ENCODE peak calls at places on chromosomes 7 and 10, in seven cellular contexts. One of them, this sample, is unnamed.

GRCh38 chr7:16512097-16512496 is 14.5 kb upstream of the LRRC72 start:
- DNase-seq in B cell: no peak
- DNase-seq in AG04450: no peak
- DNase-seq in colonic mucosa: no peak
- DNase-seq in right atrium auricular region: no peak
- DNase-seq in glutamatergic neuron: no peak
- DNase-seq in Calu3: no peak
- DNase-seq in this sample: no peak

GRCh38 chr10:22325272-22325947 is 4.5 kb downstream of the BMI1 start:
- DNase-seq in B cell: peak
- DNase-seq in AG04450: peak
- DNase-seq in colonic mucosa: peak
- DNase-seq in right atrium auricular region: peak
- DNase-seq in glutamatergic neuron: peak
- DNase-seq in Calu3: peak
- DNase-seq in this sample: peak

GRCh38 chr10:86311176-86311575 is 55.4 kb downstream of the GRID1 start:
- DNase-seq in B cell: no peak
- DNase-seq in AG04450: no peak
- DNase-seq in colonic mucosa: no peak
- DNase-seq in right atrium auricular region: no peak
- DNase-seq in glutamatergic neuron: peak
- DNase-seq in Calu3: no peak
- DNase-seq in this sample: no peak

GRCh38 chr7:47940482-47941001 is 7.7 kb downstream of the PKD1L1 start:
- DNase-seq in B cell: no peak
- DNase-seq in AG04450: peak
- DNase-seq in colonic mucosa: peak
- DNase-seq in right atrium auricular region: peak
- DNase-seq in glutamatergic neuron: no peak
- DNase-seq in Calu3: no peak
- DNase-seq in this sample: no peak

GRCh38 chr10:86734209-86734988 is 22.0 kb upstream of the BMPR1A start:
- DNase-seq in B cell: no peak
- DNase-seq in AG04450: no peak
- DNase-seq in colonic mucosa: no peak
- DNase-seq in right atrium auricular region: no peak
- DNase-seq in glutamatergic neuron: no peak
- DNase-seq in Calu3: no peak
- DNase-seq in this sample: no peak

GRCh38 chr7:134298902-134299683 is 17.6 kb downstream of the SLC35B4 start:
- DNase-seq in B cell: no peak
- DNase-seq in AG04450: peak
- DNase-seq in colonic mucosa: peak
- DNase-seq in right atrium auricular region: no peak
- DNase-seq in glutamatergic neuron: no peak
- DNase-seq in Calu3: no peak
- DNase-seq in this sample: no peak

GRCh38 chr7:152025077-152025936 is at the start of gene GALNT11:
- DNase-seq in B cell: peak
- DNase-seq in AG04450: peak
- DNase-seq in colonic mucosa: peak
- DNase-seq in right atrium auricular region: peak
- DNase-seq in glutamatergic neuron: peak
- DNase-seq in Calu3: peak
- DNase-seq in this sample: peak

GRCh38 chr7:38658916-38659315 is 27.7 kb upstream of the AMPH start:
- DNase-seq in B cell: no peak
- DNase-seq in AG04450: no peak
- DNase-seq in colonic mucosa: no peak
- DNase-seq in right atrium auricular region: no peak
- DNase-seq in glutamatergic neuron: no peak
- DNase-seq in Calu3: no peak
- DNase-seq in this sample: no peak

GRCh38 chr10:43249151-43249961 is 17.5 kb downstream of the RASGEF1A start:
- DNase-seq in B cell: no peak
- DNase-seq in AG04450: no peak
- DNase-seq in colonic mucosa: no peak
- DNase-seq in right atrium auricular region: peak
- DNase-seq in glutamatergic neuron: no peak
- DNase-seq in Calu3: no peak
- DNase-seq in this sample: no peak

GRCh38 chr7:105890290-105890997 is 14.0 kb upstream of the ATXN7L1 start:
- DNase-seq in B cell: no peak
- DNase-seq in AG04450: no peak
- DNase-seq in colonic mucosa: no peak
- DNase-seq in right atrium auricular region: no peak
- DNase-seq in glutamatergic neuron: no peak
- DNase-seq in Calu3: no peak
- DNase-seq in this sample: no peak

GRCh38 chr10:27911006-27911405 is 87.9 kb downstream of the ODAD2 start:
- DNase-seq in B cell: no peak
- DNase-seq in AG04450: no peak
- DNase-seq in colonic mucosa: no peak
- DNase-seq in right atrium auricular region: no peak
- DNase-seq in glutamatergic neuron: no peak
- DNase-seq in Calu3: no peak
- DNase-seq in this sample: no peak

GRCh38 chr10:4331150-4331549 is 494.9 kb upstream of the AKR1E2 start:
- DNase-seq in B cell: no peak
- DNase-seq in AG04450: no peak
- DNase-seq in colonic mucosa: no peak
- DNase-seq in right atrium auricular region: no peak
- DNase-seq in glutamatergic neuron: no peak
- DNase-seq in Calu3: no peak
- DNase-seq in this sample: no peak

GRCh38 chr7:92557249-92557648 is 28.7 kb downstream of the RBM48 start:
- DNase-seq in B cell: no peak
- DNase-seq in AG04450: no peak
- DNase-seq in colonic mucosa: no peak
- DNase-seq in right atrium auricular region: no peak
- DNase-seq in glutamatergic neuron: no peak
- DNase-seq in Calu3: no peak
- DNase-seq in this sample: no peak

GRCh38 chr7:83005410-83005809 is 157.3 kb downstream of the PCLO start:
- DNase-seq in B cell: no peak
- DNase-seq in AG04450: no peak
- DNase-seq in colonic mucosa: no peak
- DNase-seq in right atrium auricular region: no peak
- DNase-seq in glutamatergic neuron: no peak
- DNase-seq in Calu3: no peak
- DNase-seq in this sample: no peak

GRCh38 chr10:12975266-12975665 is 26.2 kb downstream of the CCDC3 start:
- DNase-seq in B cell: no peak
- DNase-seq in AG04450: no peak
- DNase-seq in colonic mucosa: no peak
- DNase-seq in right atrium auricular region: no peak
- DNase-seq in glutamatergic neuron: no peak
- DNase-seq in Calu3: peak
- DNase-seq in this sample: no peak

GRCh38 chr10:50367732-50368131 is 116.4 kb upstream of the ASAH2 start:
- DNase-seq in B cell: no peak
- DNase-seq in AG04450: no peak
- DNase-seq in colonic mucosa: peak
- DNase-seq in right atrium auricular region: no peak
- DNase-seq in glutamatergic neuron: no peak
- DNase-seq in Calu3: peak
- DNase-seq in this sample: no peak

GRCh38 chr10:80755893-80756292 is 218.2 kb downstream of the SH2D4B start:
- DNase-seq in B cell: no peak
- DNase-seq in AG04450: no peak
- DNase-seq in colonic mucosa: no peak
- DNase-seq in right atrium auricular region: no peak
- DNase-seq in glutamatergic neuron: no peak
- DNase-seq in Calu3: no peak
- DNase-seq in this sample: no peak

GRCh38 chr7:29622335-29623265 is 59.0 kb downstream of the PRR15 start:
- DNase-seq in B cell: no peak
- DNase-seq in AG04450: peak
- DNase-seq in colonic mucosa: no peak
- DNase-seq in right atrium auricular region: no peak
- DNase-seq in glutamatergic neuron: no peak
- DNase-seq in Calu3: peak
- DNase-seq in this sample: no peak

GRCh38 chr7:44852590-44852989 is 4.7 kb upstream of the H2AZ2 start:
- DNase-seq in B cell: no peak
- DNase-seq in AG04450: no peak
- DNase-seq in colonic mucosa: no peak
- DNase-seq in right atrium auricular region: no peak
- DNase-seq in glutamatergic neuron: no peak
- DNase-seq in Calu3: no peak
- DNase-seq in this sample: no peak

GRCh38 chr10:13928362-13928921 is 341.7 kb downstream of the PRPF18 start:
- DNase-seq in B cell: no peak
- DNase-seq in AG04450: no peak
- DNase-seq in colonic mucosa: no peak
- DNase-seq in right atrium auricular region: no peak
- DNase-seq in glutamatergic neuron: no peak
- DNase-seq in Calu3: no peak
- DNase-seq in this sample: no peak

GRCh38 chr7:127393370-127394058 is 1.0 kb upstream of the ZNF800 start:
- DNase-seq in B cell: no peak
- DNase-seq in AG04450: no peak
- DNase-seq in colonic mucosa: no peak
- DNase-seq in right atrium auricular region: peak
- DNase-seq in glutamatergic neuron: no peak
- DNase-seq in Calu3: no peak
- DNase-seq in this sample: no peak

GRCh38 chr7:127391591-127392181 is 822 bp downstream of the ZNF800 start:
- DNase-seq in B cell: peak
- DNase-seq in AG04450: no peak
- DNase-seq in colonic mucosa: peak
- DNase-seq in right atrium auricular region: peak
- DNase-seq in glutamatergic neuron: peak
- DNase-seq in Calu3: peak
- DNase-seq in this sample: peak

GRCh38 chr7:127392566-127393369 is at the start of gene ZNF800:
- DNase-seq in B cell: peak
- DNase-seq in AG04450: peak
- DNase-seq in colonic mucosa: peak
- DNase-seq in right atrium auricular region: peak
- DNase-seq in glutamatergic neuron: peak
- DNase-seq in Calu3: peak
- DNase-seq in this sample: peak

GRCh38 chr7:127392182-127392565 is 334 bp downstream of the ZNF800 start:
- DNase-seq in B cell: peak
- DNase-seq in AG04450: no peak
- DNase-seq in colonic mucosa: peak
- DNase-seq in right atrium auricular region: no peak
- DNase-seq in glutamatergic neuron: peak
- DNase-seq in Calu3: peak
- DNase-seq in this sample: peak

DNA sequence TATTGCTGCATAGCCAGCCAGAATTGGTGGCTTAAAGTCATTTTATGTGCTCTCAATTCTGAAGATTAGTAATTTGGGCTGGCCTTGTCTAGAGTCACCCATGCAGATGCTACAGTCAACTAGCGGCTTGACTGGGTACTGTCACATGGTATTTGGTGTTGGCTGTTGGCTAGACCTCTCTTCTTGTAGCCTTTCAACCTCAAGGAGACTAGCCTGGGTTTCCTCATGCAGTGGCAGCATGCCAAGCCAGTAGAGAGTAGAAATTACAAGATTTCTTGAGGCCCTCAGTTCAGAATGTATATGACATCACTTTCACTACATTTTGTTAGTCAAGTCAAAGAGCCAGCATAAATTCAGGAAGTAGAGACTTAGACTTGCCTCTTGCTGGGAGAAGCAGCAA is 3.7 kb upstream of the ZNF800 start:
- DNase-seq in B cell: peak
- DNase-seq in AG04450: no peak
- DNase-seq in colonic mucosa: no peak
- DNase-seq in right atrium auricular region: no peak
- DNase-seq in glutamatergic neuron: no peak
- DNase-seq in Calu3: no peak
- DNase-seq in this sample: peak
- TF ChIP-seq CTCF in B cell: no peak
- TF ChIP-seq CTCF in AG04450: peak
- TF ChIP-seq CTCF in colonic mucosa: no peak
- TF ChIP-seq CTCF in right atrium auricular region: no peak
- TF ChIP-seq CTCF in glutamatergic neuron: no peak
- TF ChIP-seq CTCF in Calu3: no peak
- TF ChIP-seq CTCF in this sample: no peak

DNA sequence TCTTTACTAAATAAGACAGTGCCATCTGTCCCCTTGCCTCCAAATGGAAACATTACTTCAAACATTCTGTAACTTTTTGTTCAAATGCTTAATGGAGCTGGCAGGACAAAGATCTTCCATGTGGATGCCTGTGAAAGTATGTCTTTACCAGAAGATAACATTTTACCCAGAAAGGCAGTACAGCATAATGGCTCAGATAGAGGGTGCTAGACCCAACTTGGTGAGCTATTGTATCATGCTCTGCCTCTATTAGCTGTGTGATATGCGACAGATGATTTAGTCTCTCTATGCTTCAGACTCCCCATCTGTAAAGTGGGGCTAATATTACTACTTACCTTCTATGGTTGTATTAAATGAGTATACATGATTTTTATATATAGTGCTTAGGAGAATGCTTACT is 8.8 kb upstream of the SMKR1 start:
- DNase-seq in B cell: peak
- DNase-seq in AG04450: no peak
- DNase-seq in colonic mucosa: no peak
- DNase-seq in right atrium auricular region: no peak
- DNase-seq in glutamatergic neuron: no peak
- DNase-seq in Calu3: no peak
- DNase-seq in this sample: no peak
- TF ChIP-seq CTCF in B cell: no peak
- TF ChIP-seq CTCF in AG04450: peak
- TF ChIP-seq CTCF in colonic mucosa: no peak
- TF ChIP-seq CTCF in right atrium auricular region: no peak
- TF ChIP-seq CTCF in glutamatergic neuron: no peak
- TF ChIP-seq CTCF in Calu3: no peak
- TF ChIP-seq CTCF in this sample: peak

GRCh38 chr10:31709028-31709427 is 219.6 kb downstream of the ARHGAP12 start:
- DNase-seq in B cell: no peak
- DNase-seq in AG04450: no peak
- DNase-seq in colonic mucosa: no peak
- DNase-seq in right atrium auricular region: no peak
- DNase-seq in glutamatergic neuron: no peak
- DNase-seq in Calu3: no peak
- DNase-seq in this sample: no peak
- TF ChIP-seq CTCF in B cell: no peak
- TF ChIP-seq CTCF in AG04450: peak
- TF ChIP-seq CTCF in colonic mucosa: no peak
- TF ChIP-seq CTCF in right atrium auricular region: no peak
- TF ChIP-seq CTCF in glutamatergic neuron: no peak
- TF ChIP-seq CTCF in Calu3: no peak
- TF ChIP-seq CTCF in this sample: peak

DNA sequence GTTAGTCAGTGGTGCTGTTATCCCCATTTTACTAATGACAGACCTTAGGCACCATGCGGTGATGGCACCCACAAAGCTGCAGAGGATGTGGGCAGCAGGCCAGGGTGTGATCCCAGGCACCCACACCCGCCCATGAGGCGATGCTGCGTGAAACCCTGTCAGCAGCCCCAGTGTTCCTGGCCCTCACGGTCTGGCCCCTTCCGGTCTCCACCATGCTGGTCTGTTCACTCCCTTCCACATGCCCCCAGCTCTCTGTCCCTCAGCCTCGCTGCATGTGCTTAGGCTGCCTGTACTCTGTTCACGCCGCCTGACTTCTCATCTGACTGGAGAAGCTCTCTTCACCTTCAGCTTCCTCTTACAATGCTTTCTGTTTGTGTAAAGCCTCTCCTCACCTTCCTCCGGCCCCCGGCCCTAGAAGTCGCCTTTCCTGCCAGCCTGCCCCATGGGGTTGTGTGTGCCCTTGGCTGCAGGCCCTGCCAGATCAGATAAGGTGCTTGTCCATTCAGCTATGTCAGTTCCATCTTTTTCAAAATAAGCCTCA is 17.6 kb upstream of the ORAI2 start:
- DNase-seq in B cell: peak
- DNase-seq in AG04450: no peak
- DNase-seq in colonic mucosa: no peak
- DNase-seq in right atrium auricular region: no peak
- DNase-seq in glutamatergic neuron: no peak
- DNase-seq in Calu3: no peak
- DNase-seq in this sample: no peak
- TF ChIP-seq CTCF in B cell: no peak
- TF ChIP-seq CTCF in AG04450: no peak
- TF ChIP-seq CTCF in colonic mucosa: no peak
- TF ChIP-seq CTCF in right atrium auricular region: no peak
- TF ChIP-seq CTCF in glutamatergic neuron: no peak
- TF ChIP-seq CTCF in Calu3: no peak
- TF ChIP-seq CTCF in this sample: no peak